ENCODE peak calls at places on chromosomes 13 and 19, in seven cellular contexts. J is stomach, T is A549, O is sigmoid colon, F is ovary, C is K562, A is SK-N-SH. P is an unnamed sample. For H3K4me1, the result is how much of the 10 kb centered on the place peaks cover.

GRCh38 chr13:98343461-98343860 is 166.4 kb upstream of the RNF113B start:
- DNase-seq in J (no peak), T (no peak), O (no peak), F (no peak), A (no peak), C (no peak), P (no peak)

GRCh38 chr19:6489278-6490061 is 7.9 kb upstream of the DENND1C start:
- DNase-seq in T (no peak), O (no peak), C (no peak), J (no peak), F (no peak), A (no peak), P (no peak)

GRCh38 chr13:45859682-45860081 is 8.1 kb upstream of the SIAH3 start:
- DNase-seq in O (no peak), T (no peak), F (no peak), J (no peak), A (no peak), C (no peak), P (no peak)

GRCh38 chr19:51421229-51422052 is 4.0 kb upstream of the SIGLEC10 start:
- DNase-seq in A (no peak), O (no peak), F (no peak), J (no peak), C (no peak), T (no peak), P (no peak)

GRCh38 chr13:110400786-110401533 is 93.9 kb downstream of the COL4A2 start:
- DNase-seq in J (no peak), C (no peak), A (no peak), T (no peak), F (no peak), O (no peak), P (no peak)

GRCh38 chr13:49497272-49497671 is 1.5 kb downstream of the PHF11 start:
- DNase-seq in J (no peak), F (no peak), T (no peak), O (no peak), A (no peak), C (no peak), P (no peak)

GRCh38 chr13:27106144-27106543 is 65.5 kb downstream of the USP12 start:
- DNase-seq in T (no peak), A (no peak), O (no peak), J (no peak), C (no peak), F (no peak), P (no peak)

GRCh38 chr13:94362411-94362909 is 117.0 kb downstream of the DCT start:
- DNase-seq in O (peak), F (peak), A (peak), T (peak), C (peak), J (peak), P (peak)

GRCh38 chr13:59012731-59013130 is 1151.0 kb downstream of the DIAPH3 start:
- DNase-seq in F (no peak), T (no peak), C (no peak), A (no peak), J (no peak), O (no peak), P (no peak)

GRCh38 chr13:95236774-95237173 is 64.5 kb downstream of the ABCC4 start:
- DNase-seq in J (peak), O (no peak), C (no peak), T (no peak), A (no peak), F (no peak), P (no peak)

GRCh38 chr13:35499131-35500051 is 22.9 kb upstream of the MAB21L1 start:
- DNase-seq in A (no peak), J (no peak), T (no peak), O (no peak), F (no peak), C (no peak), P (no peak)

GRCh38 chr19:23972161-23972560 is 57.5 kb downstream of the ZNF726 start:
- DNase-seq in T (no peak), C (no peak), O (no peak), J (no peak), A (peak), F (no peak), P (peak)

GRCh38 chr19:38640368-38640767 is 7.1 kb upstream of the ACTN4 start:
- DNase-seq in F (no peak), O (no peak), C (no peak), T (no peak), J (no peak), A (no peak), P (no peak)

GRCh38 chr19:33177417-33177976 is 16.6 kb upstream of the LRP3 start:
- DNase-seq in J (no peak), A (peak), O (peak), T (peak), F (no peak), C (no peak), P (no peak)
- TF ChIP-seq EP300 in J (no peak), A (no peak), O (no peak), T (no peak), F (no peak), C (no peak), P (no peak)

GRCh38 chr19:5170329-5170745 is 170.3 kb downstream of the PTPRS start:
- DNase-seq in A (peak), J (peak), F (peak), C (peak), T (peak), O (no peak), P (no peak)
- H3K4me1 ChIP-seq in A (under half), J (under half), F (under half), C (under half), T (under half), O (under half), P (under half)

GRCh38 chr13:65677906-65678305 is 1552.2 kb downstream of the PCDH9 start:
- DNase-seq in F (no peak), O (no peak), A (no peak), T (no peak), C (no peak), J (no peak), P (no peak)
- TF ChIP-seq CTCF in F (no peak), O (no peak), A (no peak), T (no peak), C (no peak), J (no peak), P (no peak)

GRCh38 chr19:44814132-44814470 is 5.2 kb downstream of the BCAM start:
- DNase-seq in A (no peak), F (no peak), J (no peak), T (no peak), C (no peak), O (no peak), P (no peak)

GRCh38 chr19:44813331-44814131 is 4.6 kb downstream of the BCAM start:
- DNase-seq in A (no peak), F (no peak), O (no peak), T (no peak), C (no peak), J (no peak), P (no peak)

GRCh38 chr19:44810555-44811447 is 1.9 kb downstream of the BCAM start:
- DNase-seq in T (no peak), J (no peak), O (no peak), C (no peak), A (no peak), F (no peak), P (peak)

GRCh38 chr19:44809856-44810554 is 1.1 kb downstream of the BCAM start:
- DNase-seq in A (no peak), C (no peak), J (no peak), F (no peak), O (no peak), T (no peak), P (no peak)

GRCh38 chr19:44812142-44812718 is 3.3 kb downstream of the BCAM start:
- DNase-seq in O (no peak), C (no peak), F (no peak), A (no peak), T (no peak), J (no peak), P (peak)
- TF ChIP-seq EP300 in O (no peak), C (no peak), F (no peak), A (no peak), T (no peak), J (no peak), P (no peak)

DNA sequence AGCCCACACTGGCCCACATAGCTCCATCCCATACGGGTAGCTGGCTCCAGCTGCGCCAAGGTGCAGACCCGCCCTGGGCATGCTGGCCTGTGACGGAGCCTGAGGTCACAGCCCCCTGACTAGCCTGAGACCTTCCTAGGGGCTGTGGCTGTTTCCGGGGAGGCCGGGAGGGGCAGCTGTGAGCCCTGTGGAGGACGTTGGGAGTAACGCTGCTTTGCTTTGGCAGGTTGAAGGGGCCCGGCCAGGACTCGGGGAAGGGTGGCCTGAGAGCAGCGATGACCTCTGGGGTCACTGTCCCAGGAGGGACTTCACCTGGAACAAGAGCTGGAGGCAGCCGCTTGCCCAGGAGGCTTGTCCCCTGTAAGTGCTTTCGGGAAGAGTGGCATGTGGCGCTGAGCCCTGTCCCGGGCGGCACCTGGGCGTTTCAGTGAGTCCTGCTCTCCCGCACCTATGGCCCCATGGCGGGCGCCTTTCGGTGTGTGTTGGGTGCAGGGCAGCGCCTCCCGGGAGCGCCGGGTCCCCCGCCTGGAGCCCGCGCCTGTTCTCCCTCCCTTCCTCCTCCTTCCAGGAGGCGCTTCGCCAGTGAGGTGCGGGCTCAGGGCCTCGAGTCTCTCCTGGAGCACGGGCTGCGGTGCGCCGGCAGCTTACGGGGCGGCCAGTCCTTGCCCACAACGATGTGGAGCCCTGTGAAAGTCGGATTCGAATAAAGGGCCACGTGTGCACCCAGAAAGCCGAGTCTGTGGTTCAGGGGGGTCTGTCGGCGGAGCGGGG is 1.1 kb upstream of the FAM174C start:
- DNase-seq in J (no peak), C (peak), F (peak), T (no peak), A (no peak), O (no peak), P (no peak)
- H3K4me1 ChIP-seq in J (half or more), C (half or more), F (under half), T (under half), A (under half), O (half or more), P (half or more)

GRCh38 chr13:113387396-113387795 is 23.5 kb upstream of the GRTP1 start:
- DNase-seq in C (no peak), J (no peak), T (no peak), A (no peak), F (no peak), O (peak), P (no peak)

GRCh38 chr13:113393572-113394503 is 29.9 kb upstream of the GRTP1 start:
- DNase-seq in O (peak), T (peak), A (no peak), F (peak), J (peak), C (peak), P (peak)

GRCh38 chr13:113393226-113393571 is 29.3 kb upstream of the GRTP1 start:
- DNase-seq in O (no peak), J (no peak), A (no peak), T (no peak), C (no peak), F (peak), P (no peak)

DNA sequence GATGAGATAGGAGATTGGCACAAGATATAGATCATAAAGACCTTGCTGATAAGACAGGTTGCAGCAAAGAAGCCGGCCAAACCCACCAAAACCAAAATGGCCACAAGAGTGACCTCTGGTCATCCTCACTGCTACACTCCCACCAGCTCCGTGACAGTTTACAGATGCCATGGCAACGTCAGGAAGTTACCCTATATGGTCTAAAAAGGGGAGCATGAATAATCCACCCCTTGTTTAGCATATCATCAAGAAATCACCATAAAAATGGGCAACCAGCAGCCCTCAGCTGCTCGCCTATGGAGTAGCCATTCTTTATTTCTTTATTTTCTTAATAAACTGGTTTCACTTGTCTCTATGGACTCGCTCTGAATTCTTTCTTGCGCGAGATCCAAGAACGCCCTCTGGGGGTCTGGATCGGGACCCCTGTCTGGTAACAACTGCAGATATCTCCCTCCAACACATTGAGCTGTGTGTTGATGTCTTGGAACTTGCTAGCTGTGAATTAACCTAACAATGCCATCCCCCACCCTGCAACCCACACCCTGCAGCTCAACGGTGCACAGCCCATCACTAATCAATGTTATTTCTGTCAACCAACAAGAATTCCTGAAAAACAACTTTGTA is 27.1 kb upstream of the GRTP1 start:
- DNase-seq in J (no peak), O (no peak), A (peak), F (peak), T (no peak), C (peak), P (no peak)
- TF ChIP-seq CTCF in J (no peak), O (no peak), A (no peak), F (no peak), T (no peak), C (no peak), P (no peak)

DNA sequence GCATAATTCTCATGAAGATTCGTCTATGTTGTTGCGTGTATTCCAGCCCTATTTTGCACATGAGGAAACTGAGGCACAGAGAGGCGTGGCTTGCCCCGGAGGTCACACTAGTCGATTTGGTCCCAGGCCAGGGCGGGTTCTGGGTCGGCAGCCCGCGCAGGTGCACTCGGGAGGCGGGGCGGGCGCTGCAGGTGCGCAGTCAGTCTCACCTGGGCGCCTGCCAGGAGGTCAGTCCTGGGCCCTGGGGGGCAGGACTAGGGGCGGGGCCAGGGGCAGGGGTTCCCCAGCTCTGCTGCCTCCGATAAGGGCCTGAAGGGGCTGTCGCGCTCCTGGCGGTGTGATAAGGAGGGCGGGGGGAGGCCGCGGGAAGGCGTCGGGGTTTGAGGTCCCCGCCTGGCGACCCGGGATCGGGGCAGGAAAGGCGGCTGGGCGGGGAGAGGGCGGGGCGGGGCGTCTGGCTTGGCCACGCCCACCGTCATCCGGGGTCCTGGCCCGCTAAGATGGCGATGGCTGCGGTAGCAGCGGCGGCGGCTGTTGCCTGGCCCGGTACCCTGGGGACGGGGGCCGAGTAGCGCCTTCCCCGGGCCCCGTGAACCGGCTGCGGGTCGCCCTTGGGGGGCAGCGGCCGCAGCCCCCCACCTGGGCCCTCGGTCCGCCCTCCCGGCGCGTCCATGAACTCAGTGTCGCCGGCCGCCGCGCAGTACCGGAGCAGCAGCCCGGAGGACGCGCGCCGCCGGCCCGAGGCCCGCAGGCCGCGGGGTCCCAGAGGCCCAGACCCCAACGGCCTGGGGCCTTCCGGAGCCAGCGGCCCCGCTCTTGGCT is at the start of gene ATG4D:
- DNase-seq in A (peak), T (peak), O (peak), C (peak), F (peak), J (peak), P (peak)
- TF ChIP-seq EP300 in A (no peak), T (no peak), O (no peak), C (peak), F (no peak), J (no peak), P (no peak)

GRCh38 chr13:97191143-97191542 is 31.0 kb upstream of the MBNL2 start:
- DNase-seq in C (peak), A (no peak), T (no peak), J (no peak), O (no peak), F (no peak), P (no peak)

GRCh38 chr13:97185751-97186150 is 36.4 kb upstream of the MBNL2 start:
- DNase-seq in A (no peak), O (no peak), C (no peak), F (no peak), J (no peak), T (no peak), P (no peak)

GRCh38 chr13:97189943-97190342 is 32.2 kb upstream of the MBNL2 start:
- DNase-seq in T (no peak), A (no peak), O (no peak), J (no peak), F (no peak), C (no peak), P (peak)

GRCh38 chr13:97185291-97185690 is 36.8 kb upstream of the MBNL2 start:
- DNase-seq in T (no peak), J (no peak), O (no peak), A (no peak), C (no peak), F (no peak), P (no peak)

GRCh38 chr13:97188207-97188606 is 33.9 kb upstream of the MBNL2 start:
- DNase-seq in T (no peak), C (no peak), O (no peak), A (no peak), J (no peak), F (no peak), P (no peak)
- H3K4me1 ChIP-seq in T (under half), C (under half), O (under half), A (under half), J (under half), F (under half), P (under half)

GRCh38 chr19:2254052-2254872 is 2.0 kb downstream of the JSRP1 start:
- DNase-seq in J (no peak), F (no peak), O (no peak), A (peak), T (no peak), C (no peak), P (no peak)

GRCh38 chr19:2252481-2253105 is 3.5 kb downstream of the AMH start:
- DNase-seq in T (no peak), A (peak), J (no peak), C (no peak), O (no peak), F (no peak), P (peak)

GRCh38 chr19:2251577-2252480 is 2.7 kb downstream of the AMH start:
- DNase-seq in C (no peak), F (no peak), J (no peak), O (no peak), A (peak), T (no peak), P (peak)

GRCh38 chr19:2255112-2255845 is 938 bp downstream of the JSRP1 start:
- DNase-seq in C (no peak), A (peak), F (no peak), T (no peak), O (no peak), J (no peak), P (no peak)

GRCh38 chr19:2253106-2254051 is 2.8 kb downstream of the JSRP1 start:
- DNase-seq in J (no peak), A (peak), C (no peak), F (no peak), T (no peak), O (no peak), P (no peak)
- TF ChIP-seq CTCF in J (no peak), A (peak), C (no peak), F (no peak), T (no peak), O (no peak), P (no peak)